ENCODE peak calls at places on chromosomes 1 and 21, in seven cellular contexts. One of them, this sample, is unnamed.
A peak's percentile ranks its signal among the peaks of the same experiment; 100 is the strongest.

GRCh38 chr1:40030528-40031135 is 9.9 kb upstream of the CAP1 start:
- DNase-seq in astrocyte: peak; percentile 82
- DNase-seq in mammary epithelial cell: peak; percentile 63
- DNase-seq in neuronal stem cell: no peak
- DNase-seq in neural progenitor cell: no peak
- DNase-seq in colonic mucosa: no peak
- DNase-seq in MM.1S: no peak
- DNase-seq in this sample: peak; percentile 71

GRCh38 chr1:33736496-33736895 is 127.4 kb upstream of the HMGB4 start:
- DNase-seq in astrocyte: no peak
- DNase-seq in mammary epithelial cell: no peak
- DNase-seq in neuronal stem cell: no peak
- DNase-seq in neural progenitor cell: no peak
- DNase-seq in colonic mucosa: no peak
- DNase-seq in MM.1S: no peak
- DNase-seq in this sample: no peak

GRCh38 chr1:29789221-29789909 is 553.0 kb downstream of the PTPRU start:
- DNase-seq in astrocyte: peak; percentile 60
- DNase-seq in mammary epithelial cell: peak; percentile 62
- DNase-seq in neuronal stem cell: no peak
- DNase-seq in neural progenitor cell: no peak
- DNase-seq in colonic mucosa: peak; percentile 7
- DNase-seq in MM.1S: no peak
- DNase-seq in this sample: peak; percentile 80

GRCh38 chr1:50858761-50859160 is 101.3 kb downstream of the FAF1 start:
- DNase-seq in astrocyte: peak; percentile 12
- DNase-seq in mammary epithelial cell: no peak
- DNase-seq in neuronal stem cell: no peak
- DNase-seq in neural progenitor cell: no peak
- DNase-seq in colonic mucosa: no peak
- DNase-seq in MM.1S: no peak
- DNase-seq in this sample: no peak

GRCh38 chr1:174005032-174005431 is 17.1 kb downstream of the RC3H1 start:
- DNase-seq in astrocyte: no peak
- DNase-seq in mammary epithelial cell: peak; percentile 18
- DNase-seq in neuronal stem cell: no peak
- DNase-seq in neural progenitor cell: no peak
- DNase-seq in colonic mucosa: no peak
- DNase-seq in MM.1S: no peak
- DNase-seq in this sample: no peak

GRCh38 chr21:15992171-15992570 is 262.4 kb downstream of the USP25 start:
- DNase-seq in astrocyte: no peak
- DNase-seq in mammary epithelial cell: no peak
- DNase-seq in neuronal stem cell: no peak
- DNase-seq in neural progenitor cell: no peak
- DNase-seq in colonic mucosa: no peak
- DNase-seq in MM.1S: no peak
- DNase-seq in this sample: peak; percentile 58

GRCh38 chr1:150150511-150151021 is 850 bp downstream of the PLEKHO1 start:
- DNase-seq in astrocyte: no peak
- DNase-seq in mammary epithelial cell: peak; percentile 19
- DNase-seq in neuronal stem cell: no peak
- DNase-seq in neural progenitor cell: peak; percentile 59
- DNase-seq in colonic mucosa: no peak
- DNase-seq in MM.1S: no peak
- DNase-seq in this sample: no peak

GRCh38 chr21:35217504-35218060 is 168.5 kb upstream of the RUNX1 start:
- DNase-seq in astrocyte: peak; percentile 93
- DNase-seq in mammary epithelial cell: peak; percentile 100
- DNase-seq in neuronal stem cell: no peak
- DNase-seq in neural progenitor cell: no peak
- DNase-seq in colonic mucosa: no peak
- DNase-seq in MM.1S: peak; percentile 46
- DNase-seq in this sample: peak; percentile 100

GRCh38 chr1:6185635-6186382 is 5.7 kb upstream of the CHD5 start:
- DNase-seq in astrocyte: no peak
- DNase-seq in mammary epithelial cell: no peak
- DNase-seq in neuronal stem cell: no peak
- DNase-seq in neural progenitor cell: peak; percentile 72
- DNase-seq in colonic mucosa: no peak
- DNase-seq in MM.1S: no peak
- DNase-seq in this sample: peak; percentile 66

GRCh38 chr1:148310807-148311206 is 158.7 kb upstream of the NBPF11 start:
- DNase-seq in astrocyte: no peak
- DNase-seq in mammary epithelial cell: no peak
- DNase-seq in neuronal stem cell: no peak
- DNase-seq in neural progenitor cell: no peak
- DNase-seq in colonic mucosa: no peak
- DNase-seq in MM.1S: no peak
- DNase-seq in this sample: no peak

DNA sequence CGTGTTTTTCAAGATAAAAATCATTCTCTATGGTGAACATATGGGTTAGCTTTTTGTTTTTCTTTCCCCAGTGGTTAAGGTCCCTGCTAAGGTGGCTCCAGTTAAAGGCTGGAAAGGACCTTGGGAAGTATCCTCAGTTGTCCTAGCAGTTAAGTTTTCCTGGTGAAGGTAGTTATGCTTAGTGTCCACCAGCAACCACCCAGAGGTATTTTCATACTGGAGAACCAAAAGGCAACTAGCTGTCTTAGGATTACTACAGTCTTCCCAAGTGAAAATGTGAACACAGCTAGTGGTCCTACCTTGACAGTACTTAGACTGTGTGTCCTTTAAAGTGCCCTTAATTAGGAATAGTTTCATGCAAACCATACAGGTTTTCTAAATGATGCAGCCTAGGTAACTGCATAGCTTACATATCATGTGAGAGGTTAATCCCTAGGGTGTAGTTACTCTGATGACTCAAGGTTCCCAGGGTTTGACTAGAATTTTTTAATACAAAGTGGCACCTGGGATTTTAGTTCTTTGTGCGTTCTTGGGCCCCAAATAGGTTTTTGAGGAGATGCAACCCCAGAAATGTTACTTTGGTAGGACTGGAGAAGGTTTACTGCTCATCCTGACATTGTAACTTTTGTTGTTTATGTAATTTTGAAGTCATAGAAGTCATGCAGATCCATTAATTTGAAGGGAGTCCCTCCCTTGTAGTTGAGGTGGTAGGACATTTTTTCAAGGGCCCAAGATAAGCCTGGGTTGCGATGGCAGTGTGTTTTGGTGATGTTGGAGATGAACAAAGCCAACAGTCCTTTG is 36.5 kb downstream of the YY1AP1 start:
- DNase-seq in astrocyte: no peak
- DNase-seq in mammary epithelial cell: peak; percentile 57
- DNase-seq in neuronal stem cell: no peak
- DNase-seq in neural progenitor cell: no peak
- DNase-seq in colonic mucosa: no peak
- DNase-seq in MM.1S: no peak
- DNase-seq in this sample: peak; percentile 78
- H3K9ac ChIP-seq in astrocyte: no peak overlapping the region
- H3K9ac ChIP-seq in mammary epithelial cell: peak overlapping the region; percentile 44
- H3K9ac ChIP-seq in neuronal stem cell: no peak overlapping the region
- H3K9ac ChIP-seq in neural progenitor cell: no peak overlapping the region
- H3K9ac ChIP-seq in colonic mucosa: no peak overlapping the region
- H3K9ac ChIP-seq in MM.1S: no peak overlapping the region
- H3K9ac ChIP-seq in this sample: peak overlapping the region; percentile 9

DNA sequence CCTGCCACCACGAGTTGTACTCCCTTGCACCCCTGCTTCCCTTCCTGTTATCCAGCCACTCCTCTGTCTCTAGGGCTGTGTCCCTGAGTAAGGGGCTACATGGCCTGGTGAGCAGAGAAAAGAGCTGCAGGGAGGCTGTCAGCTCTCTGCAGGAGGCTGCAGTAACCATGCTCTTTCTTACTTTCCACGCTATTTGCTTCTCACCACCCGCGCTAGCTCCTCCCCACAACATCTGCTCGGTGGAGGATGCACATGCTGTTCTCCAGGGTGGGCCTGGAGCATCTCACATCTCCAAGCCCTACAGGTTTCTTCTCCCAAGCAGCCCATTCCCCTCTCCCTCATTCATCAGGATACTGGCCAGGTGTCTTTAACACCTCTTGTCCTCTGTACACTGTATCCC is 103.8 kb downstream of the IER5 start:
- DNase-seq in astrocyte: no peak
- DNase-seq in mammary epithelial cell: no peak
- DNase-seq in neuronal stem cell: no peak
- DNase-seq in neural progenitor cell: no peak
- DNase-seq in colonic mucosa: no peak
- DNase-seq in MM.1S: no peak
- DNase-seq in this sample: no peak
- H3K36me3 ChIP-seq in astrocyte: no peaks in the 10 kb centered on the region
- H3K36me3 ChIP-seq in mammary epithelial cell: no peaks in the 10 kb centered on the region
- H3K36me3 ChIP-seq in neuronal stem cell: no peaks in the 10 kb centered on the region
- H3K36me3 ChIP-seq in neural progenitor cell: no peaks in the 10 kb centered on the region
- H3K36me3 ChIP-seq in colonic mucosa: no peaks in the 10 kb centered on the region
- H3K36me3 ChIP-seq in MM.1S: no peaks in the 10 kb centered on the region
- H3K36me3 ChIP-seq in this sample: no peaks in the 10 kb centered on the region

GRCh38 chr1:52798331-52798730 is 44.2 kb upstream of the ZYG11A start:
- DNase-seq in astrocyte: no peak
- DNase-seq in mammary epithelial cell: no peak
- DNase-seq in neuronal stem cell: no peak
- DNase-seq in neural progenitor cell: no peak
- DNase-seq in colonic mucosa: no peak
- DNase-seq in MM.1S: no peak
- DNase-seq in this sample: no peak

GRCh38 chr1:52795464-52795863 is 47.1 kb upstream of the ZYG11A start:
- DNase-seq in astrocyte: no peak
- DNase-seq in mammary epithelial cell: no peak
- DNase-seq in neuronal stem cell: no peak
- DNase-seq in neural progenitor cell: no peak
- DNase-seq in colonic mucosa: no peak
- DNase-seq in MM.1S: no peak
- DNase-seq in this sample: no peak

DNA sequence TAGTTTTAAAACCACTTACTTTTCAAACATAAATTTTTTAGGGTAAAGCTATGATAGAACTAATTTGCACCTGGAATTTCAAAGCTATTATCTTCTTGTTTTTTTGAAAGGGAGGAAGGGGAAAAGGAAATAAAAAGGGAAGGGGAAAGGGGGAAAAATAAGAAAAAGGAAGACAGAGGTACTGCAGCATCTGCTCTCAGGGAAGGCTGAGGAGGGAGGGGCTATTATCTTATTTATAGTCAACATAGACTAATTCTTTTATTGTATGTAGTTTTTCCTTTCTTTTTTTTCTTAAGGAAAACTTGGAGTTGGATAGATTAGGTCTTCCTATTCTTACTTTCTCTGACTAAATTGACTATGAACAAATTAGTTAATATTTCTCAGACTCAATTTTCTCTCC is 41.5 kb upstream of the ZYG11A start:
- DNase-seq in astrocyte: no peak
- DNase-seq in mammary epithelial cell: no peak
- DNase-seq in neuronal stem cell: no peak
- DNase-seq in neural progenitor cell: no peak
- DNase-seq in colonic mucosa: no peak
- DNase-seq in MM.1S: no peak
- DNase-seq in this sample: no peak
- H3K9ac ChIP-seq in astrocyte: no peak overlapping the region
- H3K9ac ChIP-seq in mammary epithelial cell: no peak overlapping the region
- H3K9ac ChIP-seq in neuronal stem cell: no peak overlapping the region
- H3K9ac ChIP-seq in neural progenitor cell: no peak overlapping the region
- H3K9ac ChIP-seq in colonic mucosa: no peak overlapping the region
- H3K9ac ChIP-seq in MM.1S: no peak overlapping the region
- H3K9ac ChIP-seq in this sample: no peak overlapping the region

GRCh38 chr1:17687125-17687524 is 68.0 kb upstream of the ACTL8 start:
- DNase-seq in astrocyte: no peak
- DNase-seq in mammary epithelial cell: no peak
- DNase-seq in neuronal stem cell: no peak
- DNase-seq in neural progenitor cell: no peak
- DNase-seq in colonic mucosa: no peak
- DNase-seq in MM.1S: no peak
- DNase-seq in this sample: no peak
- H3K36me3 ChIP-seq in astrocyte: no peaks in the 10 kb centered on the region
- H3K36me3 ChIP-seq in mammary epithelial cell: no peaks in the 10 kb centered on the region
- H3K36me3 ChIP-seq in neuronal stem cell: peaks cover 30% of the 10 kb centered on the region
- H3K36me3 ChIP-seq in neural progenitor cell: no peaks in the 10 kb centered on the region
- H3K36me3 ChIP-seq in colonic mucosa: peaks cover 11% of the 10 kb centered on the region
- H3K36me3 ChIP-seq in MM.1S: no peaks in the 10 kb centered on the region
- H3K36me3 ChIP-seq in this sample: no peaks in the 10 kb centered on the region

GRCh38 chr1:116571215-116571919 is 541 bp upstream of the CD58 start:
- DNase-seq in astrocyte: no peak
- DNase-seq in mammary epithelial cell: peak; percentile 48
- DNase-seq in neuronal stem cell: no peak
- DNase-seq in neural progenitor cell: peak; percentile 15
- DNase-seq in colonic mucosa: peak; percentile 27
- DNase-seq in MM.1S: no peak
- DNase-seq in this sample: no peak
- H3K9ac ChIP-seq in astrocyte: peak overlapping the region; percentile 93
- H3K9ac ChIP-seq in mammary epithelial cell: peak overlapping the region; percentile 94
- H3K9ac ChIP-seq in neuronal stem cell: peak overlapping the region; percentile 45
- H3K9ac ChIP-seq in neural progenitor cell: no peak overlapping the region
- H3K9ac ChIP-seq in colonic mucosa: peak overlapping the region; percentile 78
- H3K9ac ChIP-seq in MM.1S: peak overlapping the region; percentile 54
- H3K9ac ChIP-seq in this sample: peak overlapping the region; percentile 96

GRCh38 chr1:93591833-93592635 is 89.6 kb downstream of the BCAR3 start:
- DNase-seq in astrocyte: no peak
- DNase-seq in mammary epithelial cell: no peak
- DNase-seq in neuronal stem cell: no peak
- DNase-seq in neural progenitor cell: peak; percentile 17
- DNase-seq in colonic mucosa: peak; percentile 94
- DNase-seq in MM.1S: peak; percentile 15
- DNase-seq in this sample: peak; percentile 40
- H3K36me3 ChIP-seq in astrocyte: peaks cover 38% of the 10 kb centered on the region
- H3K36me3 ChIP-seq in mammary epithelial cell: peaks cover 41% of the 10 kb centered on the region
- H3K36me3 ChIP-seq in neuronal stem cell: peaks cover 54% of the 10 kb centered on the region
- H3K36me3 ChIP-seq in neural progenitor cell: no peaks in the 10 kb centered on the region
- H3K36me3 ChIP-seq in colonic mucosa: no peaks in the 10 kb centered on the region
- H3K36me3 ChIP-seq in MM.1S: no peaks in the 10 kb centered on the region
- H3K36me3 ChIP-seq in this sample: peaks cover 87% of the 10 kb centered on the region

GRCh38 chr21:42925114-42925907 is at the start of gene ERVH48-1:
- DNase-seq in astrocyte: no peak
- DNase-seq in mammary epithelial cell: no peak
- DNase-seq in neuronal stem cell: no peak
- DNase-seq in neural progenitor cell: no peak
- DNase-seq in colonic mucosa: no peak
- DNase-seq in MM.1S: no peak
- DNase-seq in this sample: no peak
- H3K9ac ChIP-seq in astrocyte: no peak within 1 kb of the TSS
- H3K9ac ChIP-seq in mammary epithelial cell: no peak within 1 kb of the TSS
- H3K9ac ChIP-seq in neuronal stem cell: no peak within 1 kb of the TSS
- H3K9ac ChIP-seq in neural progenitor cell: no peak within 1 kb of the TSS
- H3K9ac ChIP-seq in colonic mucosa: no peak within 1 kb of the TSS
- H3K9ac ChIP-seq in MM.1S: no peak within 1 kb of the TSS
- H3K9ac ChIP-seq in this sample: no peak within 1 kb of the TSS

DNA sequence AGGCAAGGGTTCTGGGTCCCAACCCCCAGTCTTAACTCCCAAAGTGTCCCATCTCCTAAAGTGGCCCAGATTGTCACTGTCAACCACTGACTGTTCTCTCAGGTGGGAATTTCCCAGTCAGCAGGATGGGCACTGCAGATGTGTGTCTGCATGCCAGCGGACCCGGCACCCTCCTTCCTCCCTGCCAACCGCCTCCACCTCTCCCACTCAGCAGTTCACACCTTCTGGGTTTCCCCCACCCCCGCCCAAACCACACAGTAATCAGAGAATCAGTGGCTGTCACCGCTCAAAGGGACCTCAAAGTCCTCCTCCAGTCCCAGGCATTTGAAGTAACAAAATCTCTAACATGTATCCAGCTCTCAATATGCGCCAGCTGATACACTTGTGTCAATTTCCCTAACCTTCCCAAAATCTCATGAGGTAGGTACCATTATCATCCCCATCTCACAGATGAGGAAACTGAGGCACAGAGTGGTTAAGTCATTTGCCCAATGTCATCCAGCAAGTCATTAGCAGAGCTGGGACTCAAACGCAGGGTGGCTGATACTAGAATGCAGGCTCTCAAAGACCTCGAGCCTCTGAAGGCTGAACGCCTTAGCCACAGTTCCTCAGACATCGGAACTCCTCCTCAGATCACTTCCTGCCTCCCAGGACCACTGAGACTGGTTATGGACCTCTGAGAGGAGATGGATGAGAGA is 4.8 kb downstream of the RUNX3 start:
- DNase-seq in astrocyte: no peak
- DNase-seq in mammary epithelial cell: no peak
- DNase-seq in neuronal stem cell: no peak
- DNase-seq in neural progenitor cell: no peak
- DNase-seq in colonic mucosa: no peak
- DNase-seq in MM.1S: no peak
- DNase-seq in this sample: no peak
- H3K36me3 ChIP-seq in astrocyte: no peaks in the 10 kb centered on the region
- H3K36me3 ChIP-seq in mammary epithelial cell: no peaks in the 10 kb centered on the region
- H3K36me3 ChIP-seq in neuronal stem cell: no peaks in the 10 kb centered on the region
- H3K36me3 ChIP-seq in neural progenitor cell: no peaks in the 10 kb centered on the region
- H3K36me3 ChIP-seq in colonic mucosa: no peaks in the 10 kb centered on the region
- H3K36me3 ChIP-seq in MM.1S: peaks cover 5% of the 10 kb centered on the region
- H3K36me3 ChIP-seq in this sample: no peaks in the 10 kb centered on the region

This sample was measured in PC-3.